ENCODE peak calls at places on chromosomes 13 and 19, in four cellular contexts. P, U, Z and J are unnamed samples.

GRCh38 chr19:42253245-42254082 is 1.5 kb downstream of the ERF start:
- DNase-seq in P (no peak), U (peak), Z (peak), J (peak)

GRCh38 chr19:459724-460511 is 915 bp downstream of the SHC2 start:
- DNase-seq in P (no peak), U (peak), Z (peak), J (peak)

GRCh38 chr13:99033814-99034213 is 56.0 kb upstream of the DOCK9 start:
- DNase-seq in P (no peak), U (no peak), Z (no peak), J (no peak)

GRCh38 chr13:108733141-108733540 is 103.7 kb downstream of the MYO16 start:
- DNase-seq in P (no peak), U (no peak), Z (no peak), J (no peak)

GRCh38 chr13:76610819-76611415 is 275.3 kb downstream of the KCTD12 start:
- DNase-seq in P (no peak), U (no peak), Z (no peak), J (no peak)

GRCh38 chr19:16588089-16588823 is 16.0 kb upstream of the SLC35E1 start:
- DNase-seq in P (no peak), U (no peak), Z (no peak), J (no peak)

GRCh38 chr19:15265849-15266248 is 33.6 kb upstream of the EPHX3 start:
- DNase-seq in P (peak), U (no peak), Z (no peak), J (no peak)

GRCh38 chr19:17886515-17886914 is 14.8 kb downstream of the SLC5A5 start:
- DNase-seq in P (no peak), U (no peak), Z (no peak), J (no peak)

GRCh38 chr13:114065141-114065925 is 67.1 kb downstream of the RASA3 start:
- DNase-seq in P (peak), U (peak), Z (no peak), J (peak)

GRCh38 chr13:48353590-48353989 is 50.0 kb downstream of the RB1 start:
- DNase-seq in P (no peak), U (no peak), Z (no peak), J (no peak)

GRCh38 chr19:6227941-6228325 is 51.8 kb downstream of the MLLT1 start:
- DNase-seq in P (no peak), U (no peak), Z (no peak), J (peak)

DNA sequence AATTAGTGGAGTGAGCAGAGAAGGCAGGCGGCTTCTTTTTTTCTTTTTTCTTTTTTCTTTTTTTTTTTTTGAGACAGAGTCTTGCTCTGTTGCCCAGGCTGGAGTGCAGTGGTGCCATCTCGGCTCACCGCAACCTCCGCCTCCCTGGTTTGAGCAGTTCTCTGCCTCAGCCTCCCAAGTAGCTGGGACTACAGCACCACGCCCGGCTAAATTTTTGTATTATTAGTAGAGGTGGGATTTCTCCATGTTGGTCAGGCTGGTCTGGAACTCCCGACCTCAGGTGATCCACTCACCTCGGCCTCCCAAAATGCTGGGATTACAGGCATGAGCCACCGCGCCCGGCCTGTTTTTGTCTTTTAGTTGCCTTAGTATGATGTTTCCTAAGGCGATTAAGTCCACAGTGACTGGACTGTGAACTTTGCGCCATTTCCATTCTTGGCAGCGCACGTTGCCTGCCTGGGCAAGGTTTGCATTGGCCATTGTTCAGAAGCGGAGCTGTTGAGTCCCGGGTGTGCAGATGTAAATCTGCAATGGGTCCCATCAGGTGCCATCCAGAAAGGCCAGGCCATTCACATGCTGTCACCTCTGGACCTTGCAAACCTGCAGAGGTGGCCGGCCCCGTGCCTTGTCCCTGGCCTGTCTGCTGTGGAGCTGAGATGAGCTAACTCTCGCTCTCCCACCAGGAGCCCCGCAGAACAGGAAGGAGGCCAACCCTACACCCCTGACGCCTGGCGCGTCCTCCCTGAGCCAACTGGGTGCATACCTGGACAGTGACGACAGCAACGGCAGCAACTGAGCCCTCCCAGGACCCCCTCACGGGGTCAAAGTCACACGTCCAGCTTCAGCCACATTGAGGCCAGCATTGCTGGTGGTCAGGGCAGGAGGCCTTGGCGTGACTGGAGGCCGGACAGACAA is 10.9 kb upstream of the SHD start:
- DNase-seq in P (no peak), U (peak), Z (no peak), J (no peak)
- TF ChIP-seq CTCF in P (no peak), U (no peak), Z (peak), J (peak)

DNA sequence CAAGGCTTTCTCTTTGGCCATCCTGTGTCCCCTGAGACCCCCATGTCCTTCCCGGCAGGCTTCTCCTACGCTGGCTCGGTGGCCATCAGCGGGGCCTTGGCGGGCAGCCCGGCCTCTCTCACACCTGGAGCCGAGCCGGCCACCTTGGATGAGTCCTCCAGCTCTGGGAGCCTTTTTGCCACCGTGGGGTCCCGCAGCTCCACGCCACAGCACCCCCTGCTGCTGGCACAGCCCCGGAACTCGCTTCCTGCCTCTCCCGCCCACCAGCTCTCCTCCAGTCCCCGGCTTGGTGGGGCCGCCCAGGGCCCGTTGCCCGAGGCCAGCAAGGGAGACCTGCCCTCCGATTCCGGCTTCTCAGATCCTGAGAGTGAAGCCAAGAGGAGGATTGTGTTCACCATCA is 14.2 kb downstream of the PLEKHJ1 start:
- DNase-seq in P (no peak), U (no peak), Z (peak), J (no peak)
- TF ChIP-seq CTCF in P (no peak), U (no peak), Z (no peak), J (no peak)

GRCh38 chr19:10566408-10566657 is 523 bp upstream of the KRI1 start:
- DNase-seq in P (no peak), U (no peak), Z (no peak), J (no peak)

GRCh38 chr19:10566658-10567410 is 1.0 kb upstream of the KRI1 start:
- DNase-seq in P (no peak), U (no peak), Z (no peak), J (peak)

GRCh38 chr19:10568444-10568825 is 344 bp downstream of the CDKN2D start:
- DNase-seq in P (no peak), U (no peak), Z (no peak), J (no peak)

GRCh38 chr19:10567696-10568443 is 909 bp downstream of the CDKN2D start:
- DNase-seq in P (no peak), U (no peak), Z (no peak), J (no peak)

GRCh38 chr19:10568826-10569651 is at the start of gene CDKN2D:
- DNase-seq in P (peak), U (peak), Z (peak), J (peak)
- TF ChIP-seq CTCF in P (no peak), U (peak), Z (peak), J (peak)

GRCh38 chr19:5228932-5229777 is 111.5 kb downstream of the PTPRS start:
- DNase-seq in P (no peak), U (peak), Z (no peak), J (no peak)

GRCh38 chr19:5224480-5224879 is 116.1 kb downstream of the PTPRS start:
- DNase-seq in P (no peak), U (no peak), Z (no peak), J (no peak)

GRCh38 chr19:5222821-5223321 is 117.7 kb downstream of the PTPRS start:
- DNase-seq in P (no peak), U (no peak), Z (no peak), J (no peak)

GRCh38 chr19:5228490-5228889 is 112.1 kb downstream of the PTPRS start:
- DNase-seq in P (no peak), U (no peak), Z (no peak), J (no peak)

GRCh38 chr19:5225486-5226345 is 114.9 kb downstream of the PTPRS start:
- DNase-seq in P (no peak), U (no peak), Z (peak), J (peak)
- TF ChIP-seq CTCF in P (no peak), U (no peak), Z (peak), J (peak)

GRCh38 chr13:71030789-71031188 is 836.2 kb downstream of the DACH1 start:
- DNase-seq in P (no peak), U (no peak), Z (no peak), J (no peak)

GRCh38 chr13:71033026-71033425 is 834.0 kb downstream of the DACH1 start:
- DNase-seq in P (no peak), U (no peak), Z (no peak), J (no peak)

GRCh38 chr13:71034018-71034417 is 833.0 kb downstream of the DACH1 start:
- DNase-seq in P (no peak), U (no peak), Z (no peak), J (no peak)

DNA sequence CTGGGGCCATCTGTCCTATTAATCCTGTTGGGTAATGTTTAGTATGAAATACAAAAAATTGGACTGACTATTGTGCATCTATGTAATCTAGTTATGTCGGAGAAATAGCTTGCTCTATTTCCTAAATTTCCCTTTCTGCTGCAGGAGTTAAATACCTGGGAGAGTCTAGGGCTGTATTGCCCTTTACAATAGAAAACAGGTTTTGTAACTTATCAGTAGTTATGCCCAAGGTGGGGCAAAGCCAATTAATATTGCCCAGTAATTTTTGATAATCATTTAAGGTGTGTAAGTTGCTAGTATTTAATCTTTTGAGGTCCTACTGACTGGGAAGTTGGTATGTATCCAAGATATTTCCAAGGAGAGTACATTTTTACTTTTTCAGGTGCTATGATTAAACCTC is 838.1 kb downstream of the DACH1 start:
- DNase-seq in P (no peak), U (no peak), Z (no peak), J (no peak)
- TF ChIP-seq CTCF in P (no peak), U (no peak), Z (no peak), J (no peak)